ENCODE peak calls at places on chromosomes 7 and 10, in four cellular contexts. X is heart right ventricle, U is psoas muscle, P is Peyer's patch. J is an unnamed sample.
A peak's percentile ranks its signal among the peaks of the same experiment; 100 is the strongest.

GRCh38 chr10:102352066-102352715 is 43.3 kb upstream of the NFKB2 start:
- DNase-seq in X (peak; percentile 32), P (peak; percentile 76), U (peak; percentile 34), J (peak; percentile 66)

GRCh38 chr10:51029172-51029641 is 45.1 kb upstream of the PRKG1 start:
- DNase-seq in U (no peak), P (no peak), X (no peak), J (no peak)

GRCh38 chr7:44288811-44289340 is 36.5 kb downstream of the CAMK2B start:
- DNase-seq in U (no peak), X (peak; percentile 6), P (peak; percentile 26), J (peak; percentile 36)

GRCh38 chr7:30859940-30860623 is 51.6 kb upstream of the AQP1 start:
- DNase-seq in U (no peak), P (no peak), X (no peak), J (peak; percentile 29)

GRCh38 chr10:123848564-123849457 is 42.8 kb downstream of the CPXM2 start:
- DNase-seq in X (no peak), P (no peak), U (no peak), J (no peak)

GRCh38 chr7:50307368-50308012 is 3.0 kb downstream of the IKZF1 start:
- DNase-seq in U (no peak), X (no peak), P (peak; percentile 88), J (peak; percentile 59)

GRCh38 chr10:129646921-129647320 is 179.9 kb downstream of the MGMT start:
- DNase-seq in U (no peak), P (no peak), X (no peak), J (no peak)

GRCh38 chr10:120634629-120635028 is 177.6 kb downstream of the PLPP4 start:
- DNase-seq in X (no peak), U (no peak), P (no peak), J (no peak)

GRCh38 chr10:9238041-9238440 is 1183.6 kb downstream of the GATA3 start:
- DNase-seq in X (no peak), U (no peak), P (no peak), J (no peak)

GRCh38 chr10:75350791-75351190 is 50.8 kb downstream of the ZNF503 start:
- DNase-seq in X (no peak), P (no peak), U (no peak), J (no peak)

GRCh38 chr7:45979275-45980180 is 58.5 kb upstream of the IGFBP3 start:
- DNase-seq in X (no peak), U (no peak), P (no peak), J (no peak)

GRCh38 chr10:61181832-61182231 is 237.8 kb upstream of the RHOBTB1 start:
- DNase-seq in P (no peak), U (no peak), X (no peak), J (no peak)

GRCh38 chr10:122648599-122649428 is 50.8 kb downstream of the C10orf120 start:
- DNase-seq in U (peak; percentile 29), X (peak; percentile 54), P (peak; percentile 72), J (peak; percentile 71)

GRCh38 chr7:462173-463103 is 57.2 kb downstream of the PDGFA start:
- DNase-seq in P (no peak), X (no peak), U (no peak), J (peak; percentile 42)

GRCh38 chr7:24786941-24787340 is 29.7 kb upstream of the GSDME start:
- DNase-seq in P (no peak), X (no peak), U (peak; percentile 66), J (no peak)

GRCh38 chr10:109866168-109866994 is 56.9 kb downstream of the XPNPEP1 start:
- DNase-seq in X (peak; percentile 18), U (no peak), P (no peak), J (peak; percentile 71)

GRCh38 chr10:124125305-124126116 is 32.1 kb upstream of the CHST15 start:
- DNase-seq in X (no peak), P (no peak), U (no peak), J (no peak)

GRCh38 chr10:35324196-35324595 is 12.1 kb upstream of the CCNY start:
- DNase-seq in P (no peak), X (no peak), U (no peak), J (no peak)

GRCh38 chr7:93310346-93310745 is 78.2 kb downstream of the VPS50 start:
- DNase-seq in X (no peak), U (no peak), P (no peak), J (no peak)

GRCh38 chr10:88702848-88703597 is 3.0 kb upstream of the LIPK start:
- DNase-seq in U (no peak), X (no peak), P (peak; percentile 79), J (no peak)

GRCh38 chr10:1202343-1202742 is 146.2 kb downstream of the WDR37 start:
- DNase-seq in X (no peak), P (no peak), U (no peak), J (no peak)

GRCh38 chr10:29634105-29634504 is 666 bp downstream of the SVIL start:
- DNase-seq in X (no peak), P (no peak), U (no peak), J (no peak)

GRCh38 chr7:136911362-136911761 is 42.9 kb downstream of the CHRM2 start:
- DNase-seq in U (no peak), P (no peak), X (no peak), J (no peak)

GRCh38 chr7:45185864-45186250 is 28.3 kb downstream of the RAMP3 start:
- DNase-seq in U (no peak), X (no peak), P (peak; percentile 5), J (no peak)

GRCh38 chr10:103598654-103599115 is 105.2 kb downstream of the NEURL1 start:
- DNase-seq in U (peak; percentile 50), X (no peak), P (peak; percentile 76), J (peak; percentile 51)

GRCh38 chr10:115949282-115949844 is 323.6 kb downstream of the GFRA1 start:
- DNase-seq in U (no peak), P (no peak), X (no peak), J (no peak)

GRCh38 chr7:45665172-45665571 is 91.0 kb downstream of the ADCY1 start:
- DNase-seq in X (no peak), U (no peak), P (no peak), J (no peak)

GRCh38 chr10:100403734-100404133 is 56.7 kb downstream of the SCD start:
- DNase-seq in P (no peak), U (no peak), X (no peak), J (no peak)

GRCh38 chr10:10644317-10645111 is 373.2 kb upstream of the CELF2 start:
- DNase-seq in X (no peak), U (peak; percentile 25), P (no peak), J (peak; percentile 61)

GRCh38 chr7:77217474-77218185 is 18.0 kb upstream of the FGL2 start:
- DNase-seq in X (no peak), U (no peak), P (no peak), J (no peak)

GRCh38 chr7:137130751-137131158 is 212.8 kb downstream of the PTN start:
- DNase-seq in U (no peak), X (no peak), P (no peak), J (no peak)

GRCh38 chr10:74977913-74978847 is 133.3 kb upstream of the SAMD8 start:
- DNase-seq in P (no peak), U (no peak), X (no peak), J (no peak)

GRCh38 chr10:29177266-29177832 is 111.5 kb upstream of the LYZL1 start:
- DNase-seq in X (no peak), P (no peak), U (no peak), J (no peak)

GRCh38 chr10:81978238-81978637 is 103.2 kb downstream of the NRG3 start:
- DNase-seq in X (no peak), U (no peak), P (no peak), J (no peak)

DNA sequence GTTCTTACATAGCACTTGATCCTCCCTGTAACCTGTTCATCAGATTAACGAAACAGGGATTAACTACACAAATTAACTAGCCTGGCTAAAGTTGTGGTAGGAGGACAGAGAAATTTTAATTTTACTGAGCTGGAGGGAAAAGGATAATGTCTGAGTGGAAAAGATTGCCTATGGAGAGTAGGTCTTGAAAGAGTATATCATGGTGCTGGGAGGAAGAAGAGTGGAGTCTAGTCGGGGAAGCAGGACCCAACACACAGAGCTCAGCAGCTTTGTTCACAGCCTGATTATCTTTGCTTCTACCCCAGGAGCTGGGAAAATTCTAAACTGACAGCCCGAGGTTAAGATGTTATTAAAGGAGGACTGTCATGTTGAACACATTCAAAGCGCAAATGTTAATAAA is 6.1 kb upstream of the KDM7A start:
- DNase-seq in X (no peak), U (no peak), P (no peak), J (no peak)
- H3K27me3 ChIP-seq in X (no peaks in the 10 kb centered on the region), U (peaks cover 17% of the 10 kb centered on the region), P (no peaks in the 10 kb centered on the region), J (no peaks in the 10 kb centered on the region)

GRCh38 chr7:157484411-157485081 is 147.7 kb downstream of the DNAJB6 start:
- DNase-seq in P (peak; percentile 34), X (no peak), U (no peak), J (no peak)

GRCh38 chr7:157487046-157487770 is 150.4 kb downstream of the DNAJB6 start:
- DNase-seq in X (no peak), U (no peak), P (peak; percentile 29), J (no peak)

GRCh38 chr7:157485361-157485831 is 148.6 kb downstream of the DNAJB6 start:
- DNase-seq in U (no peak), P (peak; percentile 32), X (no peak), J (no peak)

GRCh38 chr7:157483971-157484410 is 147.2 kb downstream of the DNAJB6 start:
- DNase-seq in P (no peak), U (no peak), X (no peak), J (no peak)

DNA sequence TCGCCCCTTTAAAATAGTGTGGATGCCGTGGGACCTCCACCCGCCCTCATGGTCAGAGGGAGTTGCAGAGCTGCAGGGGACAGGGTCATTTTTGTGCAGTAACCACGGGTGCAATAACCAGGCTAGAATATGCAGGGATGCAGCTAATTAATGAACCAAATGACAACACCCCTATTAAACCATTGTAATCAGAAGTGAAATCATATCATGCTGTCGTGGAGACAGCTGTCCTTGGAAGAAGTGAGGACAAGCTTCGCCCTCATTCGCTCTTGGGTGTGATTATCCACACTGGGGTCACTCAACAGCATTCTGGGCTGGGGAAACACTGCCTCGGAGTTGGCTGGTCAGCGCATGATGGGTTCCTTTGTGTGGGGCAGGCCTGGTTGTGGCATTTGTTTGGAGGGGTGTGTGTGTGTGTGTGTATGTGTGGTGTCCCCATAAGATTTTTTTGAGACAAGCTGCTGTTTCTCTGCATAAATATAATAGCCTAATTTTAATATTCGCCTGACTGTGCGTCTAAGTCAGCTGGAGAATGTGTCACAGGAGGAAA is 149.2 kb downstream of the DNAJB6 start:
- DNase-seq in U (no peak), X (no peak), P (peak; percentile 21), J (no peak)
- H3K27me3 ChIP-seq in U (peaks cover 12% of the 10 kb centered on the region), X (no peaks in the 10 kb centered on the region), P (no peaks in the 10 kb centered on the region), J (no peaks in the 10 kb centered on the region)

GRCh38 chr7:55194522-55194921 is 170.6 kb upstream of the LANCL2 start:
- DNase-seq in U (no peak), X (no peak), P (no peak), J (no peak)
- H3K27me3 ChIP-seq in U (no peaks in the 10 kb centered on the region), X (no peaks in the 10 kb centered on the region), P (no peaks in the 10 kb centered on the region), J (no peaks in the 10 kb centered on the region)

DNA sequence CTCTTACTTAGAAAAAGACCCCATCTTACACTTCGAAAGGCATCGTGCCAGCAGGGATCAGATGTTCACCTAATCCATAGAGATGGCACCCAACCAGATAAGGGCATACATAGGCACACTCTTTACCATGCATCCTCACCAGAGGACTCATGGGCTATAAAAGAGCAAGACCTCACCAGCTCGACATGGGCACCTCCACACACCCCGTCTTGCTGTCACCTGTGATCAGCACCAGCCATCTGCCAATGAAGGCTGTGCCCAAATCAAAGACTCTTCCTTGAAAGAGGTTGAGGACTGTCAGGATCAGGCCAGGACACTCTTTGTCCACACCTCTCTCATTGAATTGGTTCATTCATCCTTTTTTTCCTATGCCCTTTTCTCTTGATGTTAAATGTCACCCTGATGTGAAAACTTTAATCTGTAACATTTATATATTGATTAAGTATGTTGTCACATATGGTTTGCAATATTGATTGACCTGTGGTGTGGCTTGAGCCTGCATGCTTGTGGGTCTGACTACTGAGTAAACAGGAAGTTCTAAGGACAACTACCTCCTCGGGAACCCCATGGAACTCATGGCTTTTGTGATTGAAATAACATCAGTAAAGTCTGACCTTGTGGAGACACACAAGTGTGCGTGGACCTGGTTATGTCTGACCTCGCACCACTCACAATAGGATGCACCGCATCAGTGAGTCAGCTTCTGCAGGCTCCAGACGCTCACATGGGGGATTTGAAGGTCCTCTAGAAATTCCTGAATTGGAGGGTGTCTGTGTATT is 75.5 kb downstream of the HTR5A start:
- DNase-seq in U (no peak), X (no peak), P (no peak), J (no peak)
- H3K27me3 ChIP-seq in U (peaks cover 16% of the 10 kb centered on the region), X (no peaks in the 10 kb centered on the region), P (no peaks in the 10 kb centered on the region), J (no peaks in the 10 kb centered on the region)

J was measured in right cardiac atrium.